ENCODE peak calls at places on chromosomes 12 and 14, in six cellular contexts. O, K, V, Z, J and M are unnamed samples. For H3K4me1, the result is how much of the 10 kb centered on the place peaks cover.

GRCh38 chr14:49946320-49947141 is 53.6 kb downstream of the ARF6 start:
- DNase-seq in K (no peak), J (no peak), Z (no peak), O (no peak), V (peak), M (peak)

GRCh38 chr12:79250186-79250585 is 385.6 kb downstream of the SYT1 start:
- DNase-seq in Z (no peak), J (no peak), K (no peak), O (no peak), V (peak), M (no peak)

GRCh38 chr14:72476657-72477499 is 417.0 kb downstream of the DPF3 start:
- DNase-seq in O (no peak), V (peak), Z (no peak), J (no peak), K (no peak), M (no peak)

GRCh38 chr14:104732931-104733681 is 9.1 kb downstream of the ADSS1 start:
- DNase-seq in K (no peak), J (no peak), V (no peak), O (peak), Z (no peak), M (no peak)

GRCh38 chr14:81164167-81164774 is 56.5 kb downstream of the GTF2A1 start:
- DNase-seq in Z (no peak), J (peak), O (no peak), V (peak), K (no peak), M (peak)

GRCh38 chr14:98700748-98701147 is 571.2 kb downstream of the BCL11B start:
- DNase-seq in J (no peak), O (no peak), K (no peak), Z (no peak), V (no peak), M (no peak)

GRCh38 chr14:35161231-35161630 is 38.9 kb downstream of the PRORP start:
- DNase-seq in J (no peak), K (no peak), O (no peak), V (no peak), Z (no peak), M (no peak)

GRCh38 chr14:105394714-105395537 is 3.4 kb upstream of the TEX22 start:
- DNase-seq in K (peak), V (no peak), Z (no peak), O (peak), J (no peak), M (peak)

GRCh38 chr12:48199784-48200198 is 3.3 kb downstream of the OR10AD1 start:
- DNase-seq in K (no peak), O (no peak), Z (no peak), J (no peak), V (no peak), M (no peak)

GRCh38 chr14:95394981-95395737 is 75.5 kb upstream of the CLMN start:
- DNase-seq in Z (no peak), J (no peak), O (no peak), V (no peak), K (no peak), M (no peak)

GRCh38 chr12:94191023-94191422 is 42.6 kb downstream of the PLXNC1 start:
- DNase-seq in O (no peak), V (no peak), K (no peak), Z (no peak), J (no peak), M (no peak)

GRCh38 chr14:49940805-49941421 is 48.0 kb downstream of the ARF6 start:
- DNase-seq in K (no peak), Z (no peak), J (no peak), O (no peak), V (peak), M (no peak)

GRCh38 chr12:75850751-75851462 is 180.7 kb downstream of the PHLDA1 start:
- DNase-seq in V (peak), J (no peak), Z (no peak), O (no peak), K (no peak), M (peak)

GRCh38 chr14:36942522-36943245 is 229.7 kb downstream of the SLC25A21 start:
- DNase-seq in V (peak), Z (no peak), O (no peak), J (no peak), K (no peak), M (no peak)
- TF ChIP-seq CTCF in V (no peak), Z (no peak), O (no peak), J (peak), K (no peak), M (no peak)

GRCh38 chr12:122366685-122367475 is 55.6 kb downstream of the CLIP1 start:
- DNase-seq in K (no peak), J (no peak), V (peak), O (peak), Z (no peak), M (no peak)

GRCh38 chr12:122363782-122364181 is 58.7 kb downstream of the CLIP1 start:
- DNase-seq in K (no peak), V (no peak), J (no peak), O (peak), Z (no peak), M (no peak)

GRCh38 chr12:122362758-122363157 is 59.7 kb downstream of the CLIP1 start:
- DNase-seq in V (no peak), Z (no peak), J (no peak), O (no peak), K (no peak), M (no peak)

GRCh38 chr12:122371475-122372045 is 50.9 kb downstream of the CLIP1 start:
- DNase-seq in Z (no peak), V (no peak), J (no peak), O (no peak), K (no peak), M (no peak)

DNA sequence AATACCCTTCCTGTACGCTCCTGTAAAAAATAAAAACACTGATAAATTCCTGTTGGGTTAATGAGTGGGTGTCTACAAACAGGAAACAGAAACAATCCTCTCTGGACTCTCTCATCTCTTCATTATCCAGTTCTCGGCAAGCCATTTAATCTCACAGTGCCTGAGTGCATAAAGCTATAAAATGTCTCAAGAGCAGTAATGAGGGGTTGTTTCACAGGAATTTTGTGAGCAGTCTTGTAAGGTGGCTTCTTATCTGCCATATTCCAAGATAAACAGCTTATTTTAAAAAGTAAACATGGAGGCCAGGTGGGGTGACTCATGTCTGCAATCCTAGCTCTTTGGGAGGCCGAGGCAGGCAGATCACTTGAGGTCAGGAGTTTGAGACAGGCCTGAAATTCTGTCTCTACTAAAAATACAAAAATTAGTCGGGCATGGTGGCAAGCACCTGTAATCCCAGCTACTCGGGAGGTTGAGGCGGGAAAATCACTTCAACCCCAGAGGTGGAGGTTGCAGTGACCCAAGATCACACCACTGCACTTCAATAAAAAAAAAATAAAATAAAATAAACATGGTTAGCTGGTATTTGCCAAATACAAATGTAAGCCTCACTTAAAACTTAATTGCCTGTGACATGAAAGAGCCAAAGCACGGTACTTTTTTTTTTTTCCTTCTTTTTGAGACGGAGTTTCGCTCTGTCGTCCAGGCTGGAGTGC is 54.0 kb downstream of the CLIP1 start:
- DNase-seq in K (no peak), Z (no peak), V (peak), O (no peak), J (no peak), M (no peak)
- H3K4me1 ChIP-seq in K (under half), Z (under half), V (under half), O (half or more), J (under half), M (under half)

DNA sequence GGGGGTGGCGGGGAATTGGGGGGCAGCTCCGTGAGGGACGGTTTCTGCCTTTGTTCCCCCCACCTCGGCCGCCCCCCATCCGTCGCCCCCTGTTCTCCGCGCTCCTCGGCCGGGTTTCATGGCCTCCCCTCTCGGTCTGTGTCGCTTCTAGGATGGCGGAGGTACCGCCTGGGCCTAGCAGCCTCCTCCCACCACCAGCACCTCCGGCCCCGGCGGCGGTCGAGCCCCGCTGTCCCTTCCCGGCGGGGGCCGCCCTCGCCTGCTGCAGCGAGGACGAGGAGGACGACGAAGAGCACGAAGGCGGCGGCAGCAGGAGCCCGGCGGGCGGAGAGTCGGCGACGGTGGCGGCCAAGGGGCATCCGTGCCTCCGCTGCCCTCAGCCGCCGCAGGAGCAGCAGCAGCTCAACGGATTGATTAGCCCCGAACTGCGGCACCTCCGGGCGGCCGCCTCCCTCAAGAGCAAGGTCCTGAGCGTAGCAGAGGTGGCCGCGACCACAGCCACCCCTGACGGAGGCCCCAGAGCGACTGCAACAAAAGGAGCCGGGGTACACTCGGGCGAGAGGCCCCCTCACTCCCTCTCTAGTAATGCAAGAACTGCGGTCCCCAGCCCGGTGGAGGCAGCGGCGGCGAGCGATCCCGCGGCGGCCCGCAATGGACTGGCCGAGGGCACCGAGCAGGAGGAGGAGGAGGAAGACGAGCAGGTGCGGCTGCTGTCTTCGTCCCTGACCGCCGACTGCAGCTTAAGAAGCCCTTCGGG is 598 bp downstream of the NAA30 start:
- DNase-seq in K (peak), J (peak), Z (no peak), V (peak), O (peak), M (peak)
- TF ChIP-seq CTCF in K (no peak), J (no peak), Z (no peak), V (no peak), O (no peak), M (no peak)

GRCh38 chr12:110534811-110535210 is 32.7 kb downstream of the RAD9B start:
- DNase-seq in O (no peak), V (no peak), K (no peak), Z (no peak), J (no peak), M (no peak)

GRCh38 chr12:110538869-110539622 is 36.9 kb downstream of the RAD9B start:
- DNase-seq in O (peak), J (no peak), K (no peak), V (no peak), Z (no peak), M (no peak)

GRCh38 chr12:110540048-110540447 is 37.9 kb downstream of the RAD9B start:
- DNase-seq in K (no peak), V (peak), J (no peak), Z (no peak), O (no peak), M (no peak)

GRCh38 chr12:110537605-110538409 is 35.7 kb downstream of the RAD9B start:
- DNase-seq in V (peak), K (no peak), O (peak), J (no peak), Z (no peak), M (no peak)

DNA sequence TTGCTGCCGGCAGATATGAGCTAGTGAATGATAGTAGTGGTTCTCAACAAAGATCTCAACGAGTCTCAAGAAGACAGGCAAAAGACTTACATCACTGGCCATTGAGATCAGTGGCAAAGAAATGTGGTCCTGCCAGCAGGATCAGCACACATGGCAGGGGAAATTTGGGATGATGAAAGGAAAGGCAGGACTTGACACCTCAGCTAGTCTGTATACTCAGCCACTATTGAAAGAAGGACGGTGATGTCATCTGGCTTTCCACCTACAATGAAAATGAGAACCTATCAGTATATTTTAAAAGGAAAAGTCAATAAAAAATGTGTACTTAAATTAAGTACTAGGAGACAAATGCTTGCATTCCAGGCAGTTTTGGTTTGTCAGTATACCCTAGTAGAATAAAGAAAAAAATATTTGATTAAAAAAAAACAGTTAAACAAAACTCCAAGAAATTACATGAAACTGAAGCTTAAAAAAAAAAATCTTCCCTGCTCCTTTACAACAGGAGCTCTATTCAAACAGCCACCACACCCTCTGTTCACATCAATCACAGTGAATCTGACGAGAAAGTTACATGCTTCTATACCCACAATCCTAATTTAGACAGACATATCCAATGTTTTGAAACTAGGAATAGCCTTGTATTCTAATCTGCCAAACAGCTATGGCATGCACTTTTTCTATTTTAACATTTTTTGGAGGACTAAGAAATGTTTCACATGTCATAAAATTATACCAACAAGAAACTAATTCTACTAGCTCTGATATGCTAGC is 34.9 kb downstream of the RAD9B start:
- DNase-seq in V (no peak), J (no peak), K (no peak), Z (no peak), O (no peak), M (no peak)
- H3K4me1 ChIP-seq in V (under half), J (under half), K (under half), Z (under half), O (half or more), M (under half)

DNA sequence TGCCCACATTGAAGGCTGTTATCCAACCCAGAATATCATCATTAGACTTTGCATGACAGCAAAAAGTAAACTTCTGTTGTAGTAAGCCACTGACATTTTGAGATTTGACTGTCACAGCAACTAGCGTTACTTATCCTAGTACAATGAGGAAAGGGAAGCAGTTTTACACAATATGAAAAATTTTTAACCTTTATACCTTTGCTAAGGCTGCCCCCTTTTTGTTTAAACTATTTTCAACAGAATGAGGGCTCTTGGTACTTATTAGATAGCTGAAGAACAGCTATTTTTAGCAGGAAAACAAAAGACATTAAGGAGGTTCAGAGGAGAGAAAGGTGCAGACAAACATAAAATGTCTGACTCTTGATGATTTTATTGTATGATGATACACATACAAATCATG is 23.4 kb upstream of the TMX1 start:
- DNase-seq in Z (no peak), V (no peak), O (no peak), J (no peak), K (no peak), M (no peak)
- TF ChIP-seq CTCF in Z (no peak), V (no peak), O (no peak), J (no peak), K (no peak), M (no peak)

GRCh38 chr12:1697253-1697652 is 6.4 kb downstream of the ADIPOR2 start:
- DNase-seq in K (no peak), J (no peak), O (no peak), Z (no peak), V (no peak), M (no peak)

GRCh38 chr12:1698638-1699214 is 7.9 kb downstream of the ADIPOR2 start:
- DNase-seq in Z (no peak), J (no peak), V (no peak), O (no peak), K (no peak), M (no peak)

GRCh38 chr12:1692895-1693294 is 2.0 kb downstream of the ADIPOR2 start:
- DNase-seq in J (no peak), O (no peak), V (no peak), K (no peak), Z (no peak), M (no peak)

GRCh38 chr12:1696800-1697199 is 5.9 kb downstream of the ADIPOR2 start:
- DNase-seq in O (no peak), J (no peak), V (no peak), Z (no peak), K (no peak), M (no peak)

GRCh38 chr12:1695836-1696670 is 5.2 kb downstream of the ADIPOR2 start:
- DNase-seq in K (no peak), J (no peak), Z (no peak), V (peak), O (no peak), M (no peak)
- H3K4me1 ChIP-seq in K (under half), J (under half), Z (under half), V (under half), O (under half), M (under half)